ENCODE peak calls at places on chromosomes 6 and 20, in six cellular contexts. N is A549, Q is WTC11, K is HepG2, L is H1, A is K562. P is an unnamed sample.

GRCh38 chr6:142542704-142543233 is 241.0 kb downstream of the ADGRG6 start:
- DNase-seq in N (no peak), Q (no peak), K (no peak), L (no peak), A (peak; percentile 21), P (no peak)

GRCh38 chr6:127932708-127933107 is 31.9 kb upstream of the THEMIS start:
- DNase-seq in N (no peak), Q (no peak), K (no peak), L (no peak), A (no peak), P (no peak)

GRCh38 chr6:5034736-5035135 is 30.9 kb upstream of the RPP40 start:
- DNase-seq in N (no peak), Q (no peak), K (no peak), L (no peak), A (no peak), P (no peak)

GRCh38 chr6:88165877-88166492 is at the start of gene CNR1:
- DNase-seq in N (peak; percentile 3), Q (peak; percentile 47), K (no peak), L (peak; percentile 78), A (peak; percentile 14), P (peak; percentile 24)

GRCh38 chr6:167255918-167256553 is 35.1 kb upstream of the UNC93A start:
- DNase-seq in N (no peak), Q (no peak), K (no peak), L (peak; percentile 49), A (no peak), P (no peak)

GRCh38 chr6:12635813-12636212 is 80.8 kb upstream of the PHACTR1 start:
- DNase-seq in N (no peak), Q (no peak), K (no peak), L (no peak), A (no peak), P (no peak)

GRCh38 chr6:391559-392440 is at the start of gene IRF4:
- DNase-seq in N (no peak), Q (peak; percentile 55), K (no peak), L (peak; percentile 84), A (no peak), P (no peak)

GRCh38 chr6:47187883-47188587 is 121.7 kb downstream of the TNFRSF21 start:
- DNase-seq in N (no peak), Q (no peak), K (peak; percentile 81), L (no peak), A (no peak), P (no peak)

GRCh38 chr20:31704225-31705119 is 18.2 kb downstream of the BCL2L1 start:
- DNase-seq in N (peak; percentile 75), Q (peak; percentile 35), K (peak; percentile 100), L (no peak), A (no peak), P (peak; percentile 54)

GRCh38 chr6:31114540-31114876 is at the start of gene PSORS1C1:
- DNase-seq in N (peak; percentile 73), Q (no peak), K (peak; percentile 49), L (no peak), A (no peak), P (peak; percentile 86)

GRCh38 chr6:169016758-169017157 is 236.9 kb downstream of the THBS2 start:
- DNase-seq in N (no peak), Q (no peak), K (no peak), L (no peak), A (no peak), P (no peak)

GRCh38 chr6:169022079-169022478 is 231.6 kb downstream of the THBS2 start:
- DNase-seq in N (no peak), Q (no peak), K (no peak), L (no peak), A (no peak), P (no peak)

GRCh38 chr6:169019111-169019510 is 234.5 kb downstream of the THBS2 start:
- DNase-seq in N (no peak), Q (no peak), K (no peak), L (no peak), A (no peak), P (no peak)

GRCh38 chr6:169020821-169021220 is 232.8 kb downstream of the THBS2 start:
- DNase-seq in N (no peak), Q (no peak), K (no peak), L (no peak), A (no peak), P (no peak)

DNA sequence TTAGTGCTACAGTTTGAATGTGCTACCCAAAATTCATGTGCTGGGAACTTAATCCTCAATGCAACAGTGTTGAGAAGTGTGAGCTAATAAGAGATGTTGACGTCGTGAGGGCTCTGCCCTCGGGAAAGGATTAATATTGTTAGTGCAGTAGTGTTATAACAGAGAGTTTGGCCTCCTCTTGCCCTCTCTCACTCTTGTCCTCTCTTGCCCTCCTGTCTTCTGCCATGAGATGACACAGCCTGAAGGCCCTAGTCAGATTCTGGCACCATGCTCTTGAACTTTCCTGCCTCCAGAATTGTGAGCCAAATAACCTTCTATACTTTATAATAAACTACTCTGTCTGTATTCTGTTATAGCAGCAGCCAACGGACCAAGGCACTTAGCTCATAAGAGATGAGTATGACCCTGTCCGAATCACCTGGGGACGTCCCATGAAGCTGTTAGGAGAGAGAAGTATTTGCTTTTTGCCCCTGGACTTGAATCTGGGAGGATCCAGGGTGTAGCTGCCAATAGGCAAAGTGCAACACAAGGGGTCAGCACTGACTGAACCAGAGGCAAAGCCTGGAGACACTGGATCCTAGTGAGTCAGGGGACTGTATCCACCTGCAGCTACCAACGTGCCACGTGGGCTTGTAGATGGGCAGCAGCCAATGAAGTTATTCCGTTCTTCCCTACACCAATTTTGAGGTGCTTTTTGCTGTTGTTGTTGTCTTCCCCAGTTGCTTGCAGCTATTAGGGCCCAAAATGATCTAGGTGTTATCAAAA is 233.7 kb downstream of the THBS2 start:
- DNase-seq in N (no peak), Q (peak; percentile 30), K (peak; percentile 28), L (no peak), A (no peak), P (no peak)
- TF ChIP-seq MAX in N (no peak), Q (no peak), K (no peak), L (peak; percentile 42), A (no peak), P (no peak)

DNA sequence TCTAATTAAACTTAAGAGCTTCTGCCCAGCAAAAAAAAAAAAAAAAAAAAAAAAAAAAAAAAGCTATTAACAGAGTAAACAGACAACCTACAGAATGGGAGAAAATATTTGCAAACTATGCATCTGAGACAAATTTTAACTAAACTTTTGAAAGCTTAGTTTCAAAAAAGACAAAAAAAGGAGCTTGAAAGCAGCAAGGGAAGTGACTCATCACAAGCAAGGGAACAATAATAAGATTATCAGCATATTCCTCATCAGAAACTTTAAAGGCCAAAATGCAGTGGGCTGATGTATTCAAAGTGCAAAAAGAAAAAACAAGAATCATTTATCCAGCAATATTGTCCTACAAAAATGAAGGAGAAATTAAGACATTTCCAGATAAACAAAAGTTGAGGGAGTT is 158.6 kb downstream of the RNF144B start:
- DNase-seq in N (no peak), Q (no peak), K (no peak), L (no peak), A (no peak), P (peak; percentile 48)
- TF ChIP-seq JUN in N (no peak), Q (no peak), K (no peak), L (no peak), A (no peak), P (peak; percentile 62)

GRCh38 chr20:25136643-25137559 is 55.0 kb upstream of the VSX1 start:
- DNase-seq in N (peak; percentile 87), Q (no peak), K (no peak), L (no peak), A (no peak), P (peak; percentile 37)
- TF ChIP-seq MAX in N (peak; percentile 98), Q (no peak), K (no peak), L (no peak), A (no peak), P (no peak)

DNA sequence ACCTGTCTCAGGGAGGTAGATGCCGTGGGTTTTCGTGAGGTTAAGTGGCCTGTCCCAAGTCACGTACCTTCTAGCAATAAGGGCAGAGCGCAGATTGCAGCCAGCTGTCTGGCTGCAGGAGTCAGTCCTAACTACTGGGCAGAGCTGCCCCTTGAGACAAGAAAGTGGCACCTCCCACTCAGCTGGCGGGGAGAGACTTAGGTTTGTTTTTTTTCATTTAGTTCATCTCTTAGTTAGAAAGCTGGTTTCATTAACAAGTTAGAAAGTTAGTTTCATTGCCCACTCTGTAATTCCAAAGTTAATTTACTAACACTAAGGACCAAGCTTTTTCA is 230.2 kb downstream of the ZMYND8 start:
- DNase-seq in N (no peak), Q (no peak), K (no peak), L (no peak), A (no peak), P (no peak)
- TF ChIP-seq JUN in N (no peak), Q (no peak), K (no peak), L (no peak), A (no peak), P (no peak)

GRCh38 chr6:64249129-64249528 is 613.5 kb downstream of the PHF3 start:
- DNase-seq in N (no peak), Q (no peak), K (peak; percentile 26), L (no peak), A (no peak), P (no peak)
- TF ChIP-seq MAX in N (no peak), Q (no peak), K (no peak), L (no peak), A (no peak), P (no peak)

GRCh38 chr6:77074037-77074713 is 389.1 kb downstream of the HTR1B start:
- DNase-seq in N (no peak), Q (no peak), K (no peak), L (no peak), A (no peak), P (no peak)

GRCh38 chr6:77073410-77073760 is 389.9 kb downstream of the HTR1B start:
- DNase-seq in N (no peak), Q (no peak), K (no peak), L (no peak), A (no peak), P (no peak)

DNA sequence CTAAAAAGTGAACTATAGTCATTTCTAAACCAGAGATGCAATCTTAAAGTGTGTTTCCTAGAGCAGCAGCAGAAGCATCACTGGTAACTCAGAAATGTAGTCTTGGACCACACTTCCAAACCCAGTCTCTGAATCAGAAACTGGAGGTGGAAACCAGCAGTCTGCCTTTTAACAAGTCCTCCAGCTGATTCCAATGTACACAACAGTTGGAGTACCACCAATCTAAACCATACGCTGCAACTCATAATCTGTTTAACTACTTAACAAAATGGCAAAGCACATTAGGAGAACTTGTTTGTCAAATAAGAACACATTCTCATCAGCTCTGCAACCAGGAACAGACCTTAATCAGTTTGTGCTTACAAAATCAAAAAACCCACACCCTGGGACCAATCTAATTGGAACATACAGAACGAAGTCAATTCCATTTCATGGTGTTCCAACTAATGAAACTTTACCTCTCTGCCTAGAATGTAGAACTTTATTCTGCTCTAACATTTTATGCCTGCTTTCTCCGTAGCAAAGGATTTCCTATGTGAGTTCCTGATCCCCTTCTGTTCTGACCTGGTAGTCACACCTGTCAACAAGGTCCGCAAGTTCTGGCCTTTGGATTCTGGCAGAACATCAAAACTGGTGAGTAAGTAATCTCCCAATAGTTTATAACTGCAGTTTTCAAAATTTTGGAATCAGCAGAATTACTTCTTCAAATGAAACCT is 390.4 kb downstream of the HTR1B start:
- DNase-seq in N (no peak), Q (no peak), K (no peak), L (no peak), A (no peak), P (no peak)
- TF ChIP-seq JUN in N (no peak), Q (no peak), K (no peak), L (no peak), A (no peak), P (no peak)

P was measured in endothelial cell of umbilical vein.